ENCODE peak calls at places on chromosomes 2 and 18, in nine cellular contexts. D is mesenchymal stem cell, N is cardiac muscle cell, E is tibial nerve, U is mammary epithelial cell, X is PC-3, V is fibroblast of the aortic adventitia, T is H7, K is tibial artery. W is an unnamed sample.

GRCh38 chr2:151381266-151381665 is 23.9 kb downstream of the TNFAIP6 start:
- DNase-seq in D (peak; percentile 29), N (no peak), E (no peak), U (no peak), X (no peak), V (peak; percentile 63), T (no peak), K (no peak), W (no peak)

GRCh38 chr2:229489016-229489415 is 217.9 kb upstream of the PID1 start:
- DNase-seq in D (no peak), N (no peak), E (no peak), U (peak; percentile 61), X (peak; percentile 95), V (peak; percentile 9), T (no peak), K (no peak), W (no peak)

GRCh38 chr2:16832910-16833309 is 167.3 kb upstream of the CYRIA start:
- DNase-seq in D (no peak), N (no peak), E (no peak), U (no peak), X (no peak), V (no peak), T (no peak), K (no peak), W (no peak)

GRCh38 chr18:37395631-37396030 is 170.0 kb downstream of the CELF4 start:
- DNase-seq in D (no peak), N (no peak), E (no peak), U (no peak), X (no peak), V (no peak), T (no peak), K (no peak), W (no peak)

GRCh38 chr2:36376319-36376765 is 20.8 kb downstream of the CRIM1 start:
- DNase-seq in D (peak; percentile 79), N (peak; percentile 85), E (peak; percentile 65), U (no peak), X (peak; percentile 71), V (no peak), T (no peak), K (peak; percentile 80), W (peak; percentile 79)

GRCh38 chr2:160317113-160318099 is 117.3 kb upstream of the ITGB6 start:
- DNase-seq in D (no peak), N (no peak), E (no peak), U (no peak), X (no peak), V (peak; percentile 94), T (no peak), K (no peak), W (no peak)

GRCh38 chr18:72375628-72376027 is 168.5 kb downstream of the CBLN2 start:
- DNase-seq in D (no peak), N (no peak), E (no peak), U (no peak), X (peak; percentile 36), V (no peak), T (no peak), K (no peak), W (no peak)

GRCh38 chr18:55435592-55435991 is 152.4 kb downstream of the TCF4 start:
- DNase-seq in D (no peak), N (no peak), E (no peak), U (no peak), X (no peak), V (peak; percentile 30), T (no peak), K (no peak), W (no peak)

GRCh38 chr18:25284278-25284677 is 67.7 kb downstream of the ZNF521 start:
- DNase-seq in D (no peak), N (no peak), E (no peak), U (no peak), X (no peak), V (peak; percentile 55), T (no peak), K (no peak), W (no peak)
- H3K4me3 ChIP-seq in D (peak overlapping the region; percentile 72), N (no peak overlapping the region), E (no peak overlapping the region), U (no peak overlapping the region), X (no peak overlapping the region), V (peak overlapping the region; percentile 14), T (no peak overlapping the region), K (no peak overlapping the region), W (no peak overlapping the region)

GRCh38 chr2:179235463-179236108 is 29.0 kb downstream of the SESTD1 start:
- DNase-seq in D (no peak), N (no peak), E (no peak), U (no peak), X (peak; percentile 1), V (peak; percentile 63), T (no peak), K (no peak), W (no peak)

GRCh38 chr2:179233037-179233436 is 31.6 kb downstream of the SESTD1 start:
- DNase-seq in D (peak; percentile 64), N (no peak), E (no peak), U (no peak), X (peak; percentile 68), V (no peak), T (no peak), K (no peak), W (no peak)

GRCh38 chr2:179233626-179234430 is 30.8 kb downstream of the SESTD1 start:
- DNase-seq in D (peak; percentile 24), N (no peak), E (no peak), U (no peak), X (peak; percentile 1), V (no peak), T (no peak), K (no peak), W (no peak)

GRCh38 chr2:179237209-179237946 is 27.3 kb downstream of the SESTD1 start:
- DNase-seq in D (no peak), N (no peak), E (no peak), U (no peak), X (peak; percentile 19), V (no peak), T (no peak), K (no peak), W (no peak)

DNA sequence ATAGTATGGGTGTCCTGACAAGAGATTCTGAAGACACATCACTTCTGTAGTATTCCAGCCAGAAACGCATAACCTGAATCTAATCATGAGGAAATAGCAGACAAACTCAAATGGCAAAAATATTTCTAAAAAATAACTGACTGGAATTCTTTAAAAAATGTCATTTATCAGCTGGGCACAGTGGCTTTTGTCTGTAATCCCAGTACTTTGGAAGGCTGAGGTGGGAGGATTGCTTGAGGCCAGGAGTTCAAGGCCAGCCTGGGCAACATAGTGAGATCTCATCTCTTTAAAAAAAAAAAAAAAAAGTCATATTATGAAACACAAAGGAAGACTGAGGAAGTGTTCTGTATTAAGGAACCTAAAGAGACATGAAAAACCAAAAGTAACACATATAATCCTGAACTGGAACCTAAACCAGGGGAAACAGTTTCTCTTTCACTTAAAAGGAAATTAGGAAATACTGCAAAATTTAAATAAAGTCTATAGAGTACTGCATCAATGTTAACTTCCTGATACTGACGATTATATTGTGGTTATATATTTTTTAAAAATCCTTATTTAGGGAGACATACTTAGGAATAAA is 29.9 kb downstream of the SESTD1 start:
- DNase-seq in D (no peak), N (no peak), E (no peak), U (no peak), X (peak; percentile 0), V (no peak), T (no peak), K (no peak), W (no peak)
- H3K4me3 ChIP-seq in D (no peak overlapping the region), N (no peak overlapping the region), E (no peak overlapping the region), U (no peak overlapping the region), X (no peak overlapping the region), V (no peak overlapping the region), T (no peak overlapping the region), K (no peak overlapping the region), W (no peak overlapping the region)

DNA sequence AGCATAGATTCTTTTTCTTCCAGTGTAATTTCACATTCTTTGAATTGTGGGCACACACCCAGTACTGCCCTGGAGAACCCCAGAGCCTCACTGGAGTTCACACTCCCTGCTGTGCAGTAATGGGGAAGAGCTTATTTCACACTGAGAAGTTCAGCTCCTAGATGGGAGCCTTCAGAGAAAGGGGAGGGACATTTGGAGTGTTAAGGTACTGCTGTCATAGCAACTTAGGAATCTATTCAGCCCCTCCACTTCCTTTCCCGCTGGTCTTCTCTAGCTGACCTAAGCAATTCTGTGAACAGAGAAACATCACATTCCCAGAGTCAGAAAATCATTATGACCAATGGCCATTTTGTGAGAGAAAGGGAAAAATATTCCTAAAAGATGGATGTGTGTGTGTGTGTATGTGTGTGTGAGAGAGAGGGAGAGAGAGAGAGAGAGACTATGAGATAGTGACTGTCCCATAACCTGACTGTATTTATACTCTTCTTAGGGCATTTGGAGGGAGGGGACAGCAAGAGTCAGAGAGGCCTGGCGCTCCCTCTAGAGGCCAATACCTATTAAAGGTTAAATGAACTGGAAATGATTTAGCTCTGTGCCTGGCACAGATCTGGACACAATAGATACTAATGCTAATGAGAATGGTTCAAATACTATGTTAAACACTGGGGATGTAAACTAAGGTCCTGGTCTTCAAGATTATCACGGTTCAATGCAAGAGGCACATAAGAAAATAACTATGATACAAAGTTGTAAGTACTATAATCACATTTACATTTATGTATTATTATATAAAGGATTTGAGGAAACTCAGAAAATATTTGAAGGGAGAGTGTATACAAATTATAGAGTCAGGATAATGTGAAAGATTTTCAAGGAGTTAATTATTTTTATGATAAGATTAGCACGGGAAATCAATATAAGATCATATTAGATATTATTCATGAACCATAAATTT is 41.5 kb upstream of the RPE start:
- DNase-seq in D (peak; percentile 60), N (peak; percentile 79), E (peak; percentile 16), U (peak; percentile 19), X (peak; percentile 68), V (peak; percentile 58), T (peak; percentile 49), K (no peak), W (peak; percentile 36)
- H3K4me3 ChIP-seq in D (no peak overlapping the region), N (no peak overlapping the region), E (no peak overlapping the region), U (no peak overlapping the region), X (no peak overlapping the region), V (no peak overlapping the region), T (no peak overlapping the region), K (no peak overlapping the region), W (no peak overlapping the region)

GRCh38 chr2:20706786-20707185 is 39.8 kb downstream of the GDF7 start:
- DNase-seq in D (no peak), N (no peak), E (no peak), U (no peak), X (no peak), V (no peak), T (no peak), K (no peak), W (no peak)

GRCh38 chr2:20706217-20706616 is 39.3 kb downstream of the GDF7 start:
- DNase-seq in D (no peak), N (no peak), E (no peak), U (no peak), X (no peak), V (no peak), T (no peak), K (no peak), W (no peak)

GRCh38 chr2:20702563-20702962 is 35.6 kb downstream of the GDF7 start:
- DNase-seq in D (peak; percentile 58), N (no peak), E (no peak), U (no peak), X (no peak), V (no peak), T (no peak), K (no peak), W (no peak)

GRCh38 chr2:20704886-20705285 is 37.9 kb downstream of the GDF7 start:
- DNase-seq in D (no peak), N (no peak), E (no peak), U (no peak), X (no peak), V (no peak), T (no peak), K (no peak), W (no peak)

DNA sequence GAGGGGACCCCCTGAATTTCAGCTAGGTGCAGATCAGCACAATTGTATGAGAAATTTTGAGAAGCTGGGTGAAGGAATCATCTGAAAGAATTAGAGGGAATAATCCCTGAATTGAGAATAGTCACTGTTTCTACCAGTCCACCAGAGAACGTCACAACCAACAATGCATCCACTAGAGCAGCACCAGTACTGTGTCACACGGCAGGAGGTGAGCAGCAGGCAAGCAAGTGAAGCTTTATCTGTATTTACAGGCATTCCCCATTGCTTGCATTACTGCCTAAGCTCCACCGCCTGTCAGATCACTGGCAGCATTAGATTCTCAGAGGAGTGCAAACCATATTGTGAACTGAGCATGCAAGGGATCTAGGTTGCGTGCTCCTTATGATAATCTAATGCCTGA is 40.7 kb downstream of the GDF7 start:
- DNase-seq in D (no peak), N (no peak), E (no peak), U (no peak), X (no peak), V (no peak), T (no peak), K (no peak), W (no peak)
- H3K4me3 ChIP-seq in D (no peak overlapping the region), N (no peak overlapping the region), E (no peak overlapping the region), U (no peak overlapping the region), X (no peak overlapping the region), V (no peak overlapping the region), T (no peak overlapping the region), K (no peak overlapping the region), W (no peak overlapping the region)

W was measured in left lung.